ENCODE peak calls at places on chromosomes 3 and 15, in nine cellular contexts. P, C, W, U, D, F, Z, B and Q are unnamed samples.

GRCh38 chr3:116139607-116140006 is 305.7 kb downstream of the LSAMP start:
- DNase-seq in P (no peak), C (peak; percentile 15), W (no peak), U (no peak), D (no peak), F (no peak), Z (peak; percentile 26), B (peak; percentile 26), Q (no peak)

GRCh38 chr3:53079791-53080555 is 34.1 kb upstream of the SFMBT1 start:
- DNase-seq in P (no peak), C (no peak), W (peak; percentile 33), U (no peak), D (no peak), F (no peak), Z (no peak), B (no peak), Q (no peak)

GRCh38 chr3:105594219-105594618 is 227.5 kb downstream of the ALCAM start:
- DNase-seq in P (no peak), C (no peak), W (no peak), U (no peak), D (no peak), F (no peak), Z (peak; percentile 76), B (peak; percentile 68), Q (no peak)

GRCh38 chr3:57026918-57027317 is 33.5 kb upstream of the SPATA12 start:
- DNase-seq in P (peak; percentile 36), C (peak; percentile 62), W (no peak), U (no peak), D (no peak), F (no peak), Z (peak; percentile 56), B (peak; percentile 56), Q (no peak)

GRCh38 chr3:72395654-72396415 is 452.4 kb downstream of the SHQ1 start:
- DNase-seq in P (no peak), C (no peak), W (no peak), U (no peak), D (no peak), F (no peak), Z (peak; percentile 45), B (peak; percentile 14), Q (no peak)

GRCh38 chr3:47512416-47513124 is 942 bp downstream of the ELP6 start:
- DNase-seq in P (peak; percentile 42), C (peak; percentile 31), W (peak; percentile 60), U (peak; percentile 22), D (peak; percentile 33), F (no peak), Z (no peak), B (peak; percentile 23), Q (no peak)

GRCh38 chr15:68148039-68148438 is 57.1 kb downstream of the CALML4 start:
- DNase-seq in P (peak; percentile 35), C (no peak), W (no peak), U (no peak), D (no peak), F (no peak), Z (no peak), B (no peak), Q (no peak)

GRCh38 chr3:194407423-194407822 is 8.4 kb upstream of the GP5 start:
- DNase-seq in P (no peak), C (peak; percentile 47), W (no peak), U (no peak), D (no peak), F (peak; percentile 56), Z (peak; percentile 77), B (peak; percentile 68), Q (no peak)

GRCh38 chr3:62954579-62954978 is 79.4 kb upstream of the CADPS start:
- DNase-seq in P (no peak), C (no peak), W (no peak), U (no peak), D (no peak), F (no peak), Z (no peak), B (peak; percentile 36), Q (no peak)

GRCh38 chr3:11991751-11992150 is 12.4 kb upstream of the SYN2 start:
- DNase-seq in P (no peak), C (no peak), W (no peak), U (no peak), D (no peak), F (no peak), Z (no peak), B (no peak), Q (no peak)

GRCh38 chr3:11998091-11998490 is 6.1 kb upstream of the SYN2 start:
- DNase-seq in P (no peak), C (no peak), W (no peak), U (no peak), D (no peak), F (no peak), Z (no peak), B (no peak), Q (no peak)

GRCh38 chr3:11989383-11990050 is 14.7 kb upstream of the SYN2 start:
- DNase-seq in P (no peak), C (no peak), W (no peak), U (no peak), D (no peak), F (no peak), Z (no peak), B (no peak), Q (no peak)

GRCh38 chr3:11996500-11996899 is 7.7 kb upstream of the SYN2 start:
- DNase-seq in P (no peak), C (no peak), W (no peak), U (no peak), D (no peak), F (no peak), Z (no peak), B (no peak), Q (no peak)

GRCh38 chr3:11995061-11995460 is 9.1 kb upstream of the SYN2 start:
- DNase-seq in P (no peak), C (no peak), W (no peak), U (no peak), D (no peak), F (no peak), Z (no peak), B (no peak), Q (no peak)
- H3K4me3 ChIP-seq in P (no peak overlapping the region), C (no peak overlapping the region), W (no peak overlapping the region), U (no peak overlapping the region), D (no peak overlapping the region), F (no peak overlapping the region), Z (no peak overlapping the region), B (no peak overlapping the region), Q (no peak overlapping the region)

GRCh38 chr3:113496924-113497323 is 18.0 kb downstream of the SPICE1 start:
- DNase-seq in P (no peak), C (peak; percentile 60), W (no peak), U (no peak), D (no peak), F (no peak), Z (peak; percentile 53), B (peak; percentile 36), Q (no peak)

GRCh38 chr3:113499081-113499480 is 15.9 kb downstream of the SPICE1 start:
- DNase-seq in P (no peak), C (no peak), W (no peak), U (no peak), D (no peak), F (no peak), Z (peak; percentile 16), B (peak; percentile 72), Q (no peak)

GRCh38 chr3:113498221-113499005 is 16.5 kb downstream of the SPICE1 start:
- DNase-seq in P (no peak), C (peak; percentile 55), W (no peak), U (no peak), D (no peak), F (no peak), Z (peak; percentile 87), B (peak; percentile 91), Q (no peak)

DNA sequence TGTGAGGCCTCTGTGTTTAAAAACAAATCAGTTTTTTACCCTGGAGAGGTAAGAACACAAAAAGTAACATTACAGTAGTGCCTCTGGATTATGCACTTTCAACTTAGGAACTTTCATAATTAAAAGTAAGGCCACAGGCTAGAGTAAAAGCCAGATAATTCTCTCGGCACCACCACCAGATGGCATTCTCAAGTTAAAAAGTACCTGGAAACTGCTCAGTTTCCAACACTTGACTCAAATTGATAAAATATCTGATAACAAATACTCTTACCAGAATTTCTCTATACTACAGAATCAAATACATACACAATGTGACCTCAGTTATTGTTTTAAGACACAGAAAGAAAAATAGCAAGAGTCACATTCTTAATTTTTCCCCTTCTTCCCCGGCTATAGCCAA is 19.9 kb downstream of the SPICE1 start:
- DNase-seq in P (peak; percentile 55), C (peak; percentile 50), W (no peak), U (peak; percentile 14), D (no peak), F (no peak), Z (peak; percentile 44), B (peak; percentile 22), Q (no peak)
- TF ChIP-seq CTCF in P (peak; percentile 41), C (peak; percentile 48), W (no peak), U (peak; percentile 10), D (peak; percentile 33), F (no peak), Z (peak; percentile 44), B (peak; percentile 44), Q (peak; percentile 34)

DNA sequence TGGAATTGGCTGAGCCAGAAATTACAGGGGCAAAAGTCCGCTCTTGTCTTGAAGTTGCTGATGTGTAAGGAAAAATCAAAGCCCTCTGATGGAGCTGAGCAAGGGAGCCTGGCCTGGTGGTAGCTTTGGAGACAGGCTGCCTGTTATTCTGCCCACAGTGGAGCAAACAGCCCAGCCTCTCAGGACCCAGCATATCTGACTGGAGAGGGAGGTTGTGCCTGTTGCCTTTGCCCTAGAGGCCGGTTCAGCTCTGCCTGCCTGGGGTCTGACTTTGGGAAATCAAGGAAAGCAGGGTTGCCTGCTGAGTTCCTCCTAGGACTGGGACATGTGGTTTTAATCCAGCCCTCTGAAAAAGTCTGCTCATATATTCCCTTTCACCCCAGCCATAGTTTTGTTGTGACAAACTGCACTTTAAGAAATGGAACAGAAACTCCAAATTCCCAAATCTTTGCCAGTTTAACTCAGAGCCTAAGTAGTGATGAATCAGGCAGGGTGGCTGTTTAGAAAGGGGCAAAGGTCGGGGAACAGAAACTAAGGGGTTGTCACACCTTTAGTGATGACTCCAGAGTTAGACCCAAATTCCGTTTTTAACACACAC is 40.2 kb downstream of the GASK1A start:
- DNase-seq in P (no peak), C (no peak), W (no peak), U (no peak), D (no peak), F (no peak), Z (no peak), B (no peak), Q (no peak)
- H3K27ac ChIP-seq in P (no peak overlapping the region), C (no peak overlapping the region), W (no peak overlapping the region), U (peak overlapping the region; percentile 19), D (no peak overlapping the region), F (peak overlapping the region; percentile 64), Z (no peak overlapping the region), B (no peak overlapping the region), Q (peak overlapping the region; percentile 59)

DNA sequence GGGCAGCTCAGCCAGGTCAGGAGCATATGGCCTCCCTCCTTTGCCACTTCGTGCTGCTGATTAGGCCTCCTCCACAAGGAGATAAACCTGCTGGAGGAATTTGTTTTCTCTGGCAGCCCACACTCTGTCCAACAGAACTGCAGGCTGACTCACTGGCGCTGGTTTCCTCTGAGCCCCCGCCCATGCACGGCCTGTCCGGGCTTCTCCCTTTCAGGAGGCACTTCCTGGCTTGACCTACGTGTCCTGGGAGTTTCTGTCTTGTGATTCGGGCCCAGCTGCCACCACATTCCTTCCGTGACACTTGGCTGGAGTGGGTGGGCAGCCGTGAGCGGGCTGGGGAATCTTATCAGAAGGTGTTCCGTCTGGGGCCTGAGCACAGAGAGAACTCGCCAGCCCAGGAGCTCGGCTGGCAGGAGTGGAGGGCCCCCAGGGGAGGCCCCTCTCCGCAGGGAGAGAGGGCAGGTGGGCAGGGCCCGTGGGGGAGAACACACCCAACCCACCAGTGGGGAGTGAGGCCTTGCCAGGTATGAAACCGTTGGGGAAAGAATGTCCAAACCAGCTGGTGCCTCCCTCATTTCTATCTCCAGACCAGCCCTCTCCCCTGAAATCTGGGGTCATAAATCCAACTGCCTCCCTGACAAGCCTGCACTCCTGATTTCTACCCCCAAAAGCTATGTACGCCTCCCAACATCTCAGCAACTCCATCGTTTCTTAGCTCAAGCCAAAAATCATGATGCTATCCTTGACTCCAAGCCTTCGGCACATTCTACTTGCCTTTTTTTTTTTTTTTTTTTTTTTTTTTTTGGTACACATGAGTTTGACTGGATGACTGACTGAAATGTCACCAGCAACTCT is 110.6 kb upstream of the MEF2A start:
- DNase-seq in P (no peak), C (peak; percentile 98), W (no peak), U (peak; percentile 66), D (peak; percentile 87), F (peak; percentile 89), Z (peak; percentile 98), B (peak; percentile 98), Q (no peak)
- H3K4me3 ChIP-seq in P (no peak overlapping the region), C (no peak overlapping the region), W (no peak overlapping the region), U (no peak overlapping the region), D (no peak overlapping the region), F (no peak overlapping the region), Z (no peak overlapping the region), B (no peak overlapping the region), Q (peak overlapping the region; percentile 41)